ENCODE peak calls at places on chromosomes 7 and 10, in four cellular contexts. E, U, V and P are unnamed samples.

GRCh38 chr10:96565774-96566173 is 21.0 kb downstream of the TM9SF3 start:
- DNase-seq in E (no peak), U (no peak), V (peak; percentile 47), P (no peak)

GRCh38 chr7:127941471-127941870 is 89.8 kb downstream of the LRRC4 start:
- DNase-seq in E (no peak), U (no peak), V (no peak), P (no peak)

GRCh38 chr7:152756126-152756525 is 3.4 kb upstream of the ACTR3B start:
- DNase-seq in E (no peak), U (no peak), V (no peak), P (no peak)

GRCh38 chr10:113911113-113911512 is 56.7 kb downstream of the NHLRC2 start:
- DNase-seq in E (no peak), U (no peak), V (no peak), P (no peak)

GRCh38 chr10:7408003-7408493 is 2.8 kb downstream of the SFMBT2 start:
- DNase-seq in E (no peak), U (peak; percentile 42), V (no peak), P (peak; percentile 39)

GRCh38 chr10:1754506-1755177 is 17.3 kb upstream of the ADARB2 start:
- DNase-seq in E (no peak), U (no peak), V (no peak), P (no peak)

GRCh38 chr7:23787272-23787671 is 77.3 kb downstream of the STK31 start:
- DNase-seq in E (no peak), U (no peak), V (no peak), P (no peak)

GRCh38 chr10:46077141-46077554 is 31.1 kb upstream of the MSMB start:
- DNase-seq in E (no peak), U (no peak), V (peak; percentile 49), P (no peak)

GRCh38 chr10:88992945-88993537 is 2.4 kb downstream of the FAS start:
- DNase-seq in E (no peak), U (no peak), V (peak; percentile 59), P (peak; percentile 39)

GRCh38 chr7:84701524-84702306 is 485.1 kb downstream of the SEMA3D start:
- DNase-seq in E (no peak), U (no peak), V (peak; percentile 68), P (peak; percentile 28)

GRCh38 chr7:51455948-51456347 is 139.3 kb upstream of the COBL start:
- DNase-seq in E (no peak), U (no peak), V (no peak), P (no peak)

GRCh38 chr7:134505856-134506255 is 21.5 kb upstream of the AKR1B10 start:
- DNase-seq in E (no peak), U (no peak), V (no peak), P (no peak)

GRCh38 chr7:139602143-139602722 is 78.7 kb downstream of the CLEC2L start:
- DNase-seq in E (no peak), U (no peak), V (peak; percentile 46), P (no peak)

GRCh38 chr10:7483848-7484247 is 73.0 kb upstream of the SFMBT2 start:
- DNase-seq in E (no peak), U (no peak), V (no peak), P (no peak)

GRCh38 chr7:142892941-142893340 is 7.4 kb upstream of the TRPV6 start:
- DNase-seq in E (no peak), U (no peak), V (no peak), P (no peak)

GRCh38 chr7:98288064-98288823 is 6.8 kb downstream of the BRI3 start:
- DNase-seq in E (no peak), U (no peak), V (no peak), P (no peak)

GRCh38 chr7:43834463-43835251 is 34.7 kb downstream of the MRPS24 start:
- DNase-seq in E (no peak), U (no peak), V (peak; percentile 39), P (no peak)

GRCh38 chr10:132237396-132237795 is 50.6 kb downstream of the DPYSL4 start:
- DNase-seq in E (no peak), U (no peak), V (no peak), P (no peak)

GRCh38 chr10:86291616-86292340 is 74.8 kb downstream of the GRID1 start:
- DNase-seq in E (no peak), U (no peak), V (no peak), P (peak; percentile 15)

GRCh38 chr7:138668197-138668596 is 33.0 kb downstream of the SVOPL start:
- DNase-seq in E (no peak), U (no peak), V (no peak), P (no peak)

GRCh38 chr7:153297141-153297540 is 537.6 kb downstream of the ACTR3B start:
- DNase-seq in E (no peak), U (no peak), V (no peak), P (no peak)

GRCh38 chr10:102643346-102644065 is 773 bp upstream of the TRIM8 start:
- DNase-seq in E (no peak), U (peak; percentile 34), V (peak; percentile 76), P (peak; percentile 63)

GRCh38 chr10:101848894-101849351 is 5.3 kb upstream of the KCNIP2 start:
- DNase-seq in E (no peak), U (no peak), V (no peak), P (no peak)

GRCh38 chr10:61618388-61618961 is 44.3 kb upstream of the CABCOCO1 start:
- DNase-seq in E (no peak), U (no peak), V (no peak), P (no peak)

GRCh38 chr7:148481965-148482626 is 108.5 kb upstream of the C7orf33 start:
- DNase-seq in E (no peak), U (no peak), V (no peak), P (no peak)